ENCODE peak calls at places on chromosomes 11 and 22, in four cellular contexts. D, W, B and A are unnamed samples.

GRCh38 chr11:95338430-95338991 is 107.5 kb upstream of the SESN3 start:
- DNase-seq in W (peak; percentile 19), D (no peak), B (peak; percentile 6), A (no peak)

GRCh38 chr11:113587318-113587739 is 112.1 kb upstream of the DRD2 start:
- DNase-seq in W (no peak), B (peak; percentile 97), D (peak; percentile 59), A (peak; percentile 76)

GRCh38 chr11:130070109-130070828 is 575 bp downstream of the APLP2 start:
- DNase-seq in B (peak; percentile 50), W (peak; percentile 66), D (peak; percentile 54), A (peak; percentile 59)

GRCh38 chr22:16960220-16960883 is 47.7 kb downstream of the GAB4 start:
- DNase-seq in D (no peak), B (no peak), W (no peak), A (no peak)

GRCh38 chr11:110069158-110069737 is 23.9 kb upstream of the ZC3H12C start:
- DNase-seq in D (no peak), W (no peak), B (peak; percentile 96), A (peak; percentile 99)

GRCh38 chr22:45216133-45217003 is 24.3 kb downstream of the KIAA0930 start:
- DNase-seq in B (no peak), W (no peak), D (no peak), A (no peak)

GRCh38 chr11:94654201-94654600 is 87.0 kb downstream of the PIWIL4 start:
- DNase-seq in D (no peak), W (no peak), B (no peak), A (no peak)

GRCh38 chr22:21816787-21817496 is 50.5 kb downstream of the MAPK1 start:
- DNase-seq in D (peak; percentile 13), W (peak; percentile 62), B (peak; percentile 94), A (peak; percentile 94)

GRCh38 chr22:25148149-25148691 is 51.4 kb upstream of the CRYBB3 start:
- DNase-seq in D (no peak), W (peak; percentile 67), B (no peak), A (no peak)

GRCh38 chr11:46239801-46240061 is 37.7 kb upstream of the CREB3L1 start:
- DNase-seq in B (peak; percentile 66), D (no peak), W (no peak), A (peak; percentile 38)

GRCh38 chr11:78370406-78371172 is 47.0 kb downstream of the GAB2 start:
- DNase-seq in W (no peak), B (peak; percentile 21), D (no peak), A (no peak)

GRCh38 chr11:8867035-8867434 is 44.0 kb upstream of the AKIP1 start:
- DNase-seq in W (no peak), B (peak; percentile 27), D (no peak), A (peak; percentile 56)

GRCh38 chr11:47412152-47412746 is 3.9 kb downstream of the SLC39A13 start:
- DNase-seq in D (peak; percentile 75), B (peak; percentile 38), W (peak; percentile 55), A (peak; percentile 64)

GRCh38 chr11:63510360-63511130 is 4.7 kb downstream of the LGALS12 start:
- DNase-seq in W (no peak), B (peak; percentile 61), D (no peak), A (peak; percentile 26)

GRCh38 chr11:416757-417621 is 2.2 kb upstream of the SIGIRR start:
- DNase-seq in D (peak; percentile 62), B (no peak), W (no peak), A (peak; percentile 48)

GRCh38 chr11:68677432-68677831 is 6.9 kb upstream of the GAL start:
- DNase-seq in W (no peak), D (no peak), B (peak; percentile 90), A (peak; percentile 91)

GRCh38 chr22:40480996-40481395 is 110.6 kb downstream of the SGSM3 start:
- DNase-seq in B (no peak), W (no peak), D (no peak), A (no peak)

GRCh38 chr11:65077466-65077865 is 6.4 kb downstream of the CDCA5 start:
- DNase-seq in B (peak; percentile 29), W (no peak), D (no peak), A (peak; percentile 36)

GRCh38 chr22:28935713-28936112 is 52.3 kb downstream of the ZNRF3 start:
- DNase-seq in D (no peak), B (no peak), W (peak; percentile 11), A (peak; percentile 12)

GRCh38 chr11:2647167-2647566 is 52.6 kb downstream of the KCNQ1OT1 start:
- DNase-seq in W (no peak), B (no peak), D (no peak), A (no peak)

GRCh38 chr22:47607486-47607885 is 845.0 kb downstream of the TBC1D22A start:
- DNase-seq in W (no peak), D (no peak), B (no peak), A (no peak)

GRCh38 chr11:105862736-105863367 is 159.2 kb downstream of the MSANTD4 start:
- DNase-seq in B (peak; percentile 55), W (peak; percentile 8), D (no peak), A (peak; percentile 69)

GRCh38 chr11:78647986-78648875 is 73.6 kb upstream of the NARS2 start:
- DNase-seq in B (no peak), W (no peak), D (no peak), A (no peak)

GRCh38 chr11:102776454-102776853 is 4.0 kb downstream of the MMP10 start:
- DNase-seq in B (no peak), W (no peak), D (no peak), A (no peak)

GRCh38 chr22:37681556-37682049 is 4.5 kb upstream of the NOL12 start:
- DNase-seq in D (peak; percentile 85), W (peak; percentile 79), B (peak; percentile 76), A (peak; percentile 88)

GRCh38 chr11:20647976-20648565 is 21.3 kb upstream of the NELL1 start:
- DNase-seq in D (peak; percentile 36), W (peak; percentile 31), B (peak; percentile 49), A (peak; percentile 50)

GRCh38 chr22:42716221-42716620 is 4.4 kb downstream of the A4GALT start:
- DNase-seq in B (peak; percentile 29), W (no peak), D (no peak), A (no peak)

GRCh38 chr11:47355283-47356128 is 3.0 kb upstream of the MYBPC3 start:
- DNase-seq in D (peak; percentile 68), B (peak; percentile 86), W (peak; percentile 79), A (peak; percentile 94)

GRCh38 chr22:47406896-47407295 is 644.4 kb downstream of the TBC1D22A start:
- DNase-seq in B (no peak), W (no peak), D (no peak), A (no peak)

GRCh38 chr11:95682552-95682951 is 107.0 kb downstream of the FAM76B start:
- DNase-seq in B (no peak), D (peak; percentile 51), W (no peak), A (no peak)

GRCh38 chr11:129734654-129735053 is 81.0 kb upstream of the TMEM45B start:
- DNase-seq in B (no peak), D (no peak), W (no peak), A (no peak)